ENCODE peak calls at places on chromosomes 16 and 17, in ten cellular contexts. D is NCI-H1436 treated with DMSO at 0.1 percent for 48 hours; P is Daoy; H is stimulated activated CD4-positive, alpha-beta T cell treated with anti-CD3 and anti-CD28 coated beads, TNF-alpha, amount 100 ng/mL, for 48 hours; Q is NCI-H2171 treated with DMSO at 0.1 percent for 48 hours; Y is activated effector memory CD4-positive, alpha-beta T cell treated with Interleukin-2 at 50 U/mL for 16 hours; K is Panc1; C is stimulated activated effector memory CD8-positive, alpha-beta T cell treated with anti-CD3 and anti-CD28 coated beads, Interleukin-12 subunit alpha, Interleukin-12 subunit beta, amount 100 ng/mL, for 72 hours; U is germinal center; B is hepatic stellate cell. G is an unnamed sample.

GRCh38 chr17:78268191-78268874 is 36.9 kb downstream of the TMEM235 start:
- DNase-seq in D (no peak), P (no peak), H (no peak), Q (no peak), Y (no peak), K (no peak), C (no peak), U (no peak), B (no peak), G (no peak)

GRCh38 chr17:75289832-75290337 is 652 bp upstream of the SLC25A19 start:
- DNase-seq in D (no peak), P (peak), H (peak), Q (no peak), Y (no peak), K (peak), C (no peak), U (peak), B (peak), G (no peak)

GRCh38 chr17:18252160-18252559 is 6.4 kb downstream of the FLII start:
- DNase-seq in D (no peak), P (no peak), H (no peak), Q (no peak), Y (no peak), K (no peak), C (no peak), U (no peak), B (no peak), G (no peak)

GRCh38 chr17:6654816-6655731 is 3.5 kb downstream of the C17orf100 start:
- DNase-seq in D (no peak), P (no peak), H (no peak), Q (peak), Y (no peak), K (no peak), C (no peak), U (peak), B (no peak), G (no peak)

GRCh38 chr17:58538801-58539410 is 24.5 kb upstream of the MTMR4 start:
- DNase-seq in D (peak), P (no peak), H (no peak), Q (no peak), Y (no peak), K (no peak), C (no peak), U (no peak), B (no peak), G (no peak)

GRCh38 chr17:45389354-45389753 is 43.3 kb downstream of the ARHGAP27 start:
- DNase-seq in D (no peak), P (no peak), H (no peak), Q (no peak), Y (no peak), K (no peak), C (no peak), U (no peak), B (no peak), G (no peak)

GRCh38 chr17:35846055-35846809 is 22.5 kb downstream of the HEATR9 start:
- DNase-seq in D (no peak), P (no peak), H (no peak), Q (no peak), Y (no peak), K (no peak), C (no peak), U (no peak), B (no peak), G (no peak)

GRCh38 chr17:34125010-34125409 is 130.1 kb upstream of the CCL2 start:
- DNase-seq in D (no peak), P (no peak), H (no peak), Q (no peak), Y (no peak), K (no peak), C (no peak), U (no peak), B (no peak), G (no peak)

GRCh38 chr17:15233022-15233805 is 31.9 kb downstream of the PMP22 start:
- DNase-seq in D (no peak), P (peak), H (no peak), Q (no peak), Y (no peak), K (no peak), C (no peak), U (no peak), B (peak), G (peak)

GRCh38 chr17:76738468-76738850 is 540 bp downstream of the MFSD11 start:
- DNase-seq in D (no peak), P (no peak), H (no peak), Q (no peak), Y (no peak), K (no peak), C (no peak), U (no peak), B (no peak), G (no peak)

GRCh38 chr16:85835227-85835751 is 35.8 kb downstream of the COX4I1 start:
- DNase-seq in D (no peak), P (no peak), H (no peak), Q (no peak), Y (no peak), K (no peak), C (no peak), U (no peak), B (no peak), G (no peak)

GRCh38 chr16:68406458-68407041 is 41.8 kb downstream of the SMPD3 start:
- DNase-seq in D (no peak), P (no peak), H (no peak), Q (no peak), Y (no peak), K (no peak), C (no peak), U (no peak), B (peak), G (no peak)

GRCh38 chr17:34721326-34721725 is 141.9 kb downstream of the TMEM132E start:
- DNase-seq in D (no peak), P (peak), H (no peak), Q (no peak), Y (no peak), K (peak), C (no peak), U (no peak), B (no peak), G (no peak)

GRCh38 chr17:41540921-41541625 is 13.0 kb upstream of the KRT19 start:
- DNase-seq in D (no peak), P (no peak), H (no peak), Q (no peak), Y (no peak), K (no peak), C (no peak), U (no peak), B (no peak), G (no peak)

GRCh38 chr16:29978564-29979270 is 5.0 kb downstream of the TAOK2 start:
- DNase-seq in D (no peak), P (no peak), H (no peak), Q (no peak), Y (no peak), K (no peak), C (no peak), U (no peak), B (no peak), G (no peak)

GRCh38 chr16:56368545-56368944 is 56.8 kb downstream of the AMFR start:
- DNase-seq in D (no peak), P (no peak), H (no peak), Q (peak), Y (no peak), K (no peak), C (no peak), U (no peak), B (no peak), G (no peak)

GRCh38 chr16:19578378-19578851 is 22.9 kb downstream of the VPS35L start:
- DNase-seq in D (no peak), P (no peak), H (no peak), Q (no peak), Y (no peak), K (no peak), C (no peak), U (no peak), B (no peak), G (no peak)

GRCh38 chr17:33492731-33493260 is 199.7 kb upstream of the ASIC2 start:
- DNase-seq in D (no peak), P (no peak), H (no peak), Q (no peak), Y (no peak), K (no peak), C (no peak), U (no peak), B (no peak), G (no peak)

GRCh38 chr16:55175389-55175788 is 148.6 kb upstream of the IRX6 start:
- DNase-seq in D (no peak), P (no peak), H (no peak), Q (no peak), Y (no peak), K (no peak), C (no peak), U (no peak), B (no peak), G (no peak)

GRCh38 chr17:39923230-39923629 is 4.2 kb downstream of the ORMDL3 start:
- DNase-seq in D (no peak), P (no peak), H (no peak), Q (no peak), Y (no peak), K (no peak), C (no peak), U (no peak), B (no peak), G (no peak)

GRCh38 chr17:75783803-75784472 is 668 bp upstream of the UNK start:
- DNase-seq in D (no peak), P (no peak), H (no peak), Q (no peak), Y (no peak), K (no peak), C (no peak), U (no peak), B (no peak), G (no peak)

GRCh38 chr17:7845359-7846062 is 9.4 kb upstream of the TMEM88 start:
- DNase-seq in D (no peak), P (no peak), H (no peak), Q (no peak), Y (no peak), K (no peak), C (no peak), U (no peak), B (no peak), G (no peak)

GRCh38 chr16:52518884-52519283 is 28.1 kb downstream of the TOX3 start:
- DNase-seq in D (no peak), P (no peak), H (no peak), Q (no peak), Y (no peak), K (no peak), C (no peak), U (no peak), B (no peak), G (no peak)

GRCh38 chr17:37148171-37148570 is 199.4 kb downstream of the AATF start:
- DNase-seq in D (no peak), P (no peak), H (no peak), Q (no peak), Y (no peak), K (no peak), C (no peak), U (no peak), B (no peak), G (no peak)

GRCh38 chr17:10183931-10184930 is 14.2 kb downstream of the GAS7 start:
- DNase-seq in D (no peak), P (no peak), H (no peak), Q (no peak), Y (no peak), K (no peak), C (no peak), U (no peak), B (no peak), G (no peak)

GRCh38 chr17:82235775-82236141 is 6.9 kb downstream of the SLC16A3 start:
- DNase-seq in D (no peak), P (no peak), H (no peak), Q (no peak), Y (no peak), K (no peak), C (no peak), U (no peak), B (no peak), G (peak)

GRCh38 chr17:39599006-39599664 is 8.6 kb downstream of the NEUROD2 start:
- DNase-seq in D (no peak), P (no peak), H (no peak), Q (peak), Y (no peak), K (no peak), C (no peak), U (no peak), B (no peak), G (no peak)

GRCh38 chr16:52545544-52546262 is 1.2 kb downstream of the TOX3 start:
- DNase-seq in D (no peak), P (no peak), H (no peak), Q (peak), Y (no peak), K (no peak), C (no peak), U (no peak), B (no peak), G (no peak)

GRCh38 chr17:7579001-7579838 is at the start of gene CD68:
- DNase-seq in D (no peak), P (peak), H (peak), Q (peak), Y (peak), K (peak), C (peak), U (peak), B (peak), G (peak)

GRCh38 chr16:30028438-30029093 is 2.5 kb downstream of the TLCD3B start:
- DNase-seq in D (no peak), P (no peak), H (no peak), Q (no peak), Y (no peak), K (no peak), C (no peak), U (no peak), B (no peak), G (no peak)

GRCh38 chr17:47698749-47699535 is 5.0 kb downstream of the TBKBP1 start:
- DNase-seq in D (no peak), P (peak), H (peak), Q (peak), Y (peak), K (no peak), C (peak), U (peak), B (peak), G (no peak)

GRCh38 chr16:78007121-78007520 is 15.2 kb upstream of the CLEC3A start:
- DNase-seq in D (no peak), P (no peak), H (no peak), Q (no peak), Y (no peak), K (no peak), C (no peak), U (no peak), B (no peak), G (no peak)

G was measured in HL-60.